ENCODE peak calls at places on chromosomes 16 and 17, in five cellular contexts. S is kidney tubule cell; Q is T follicular helper cell; T is GM12865; X is CD4-positive, CD25-positive, alpha-beta regulatory T cell. M is an unnamed sample.

GRCh38 chr17:78558181-78558850 is 18.9 kb downstream of the DNAH17 start:
- DNase-seq in S (peak), Q (no peak), T (no peak), X (no peak), M (no peak)

GRCh38 chr17:58531661-58532554 is 17.5 kb upstream of the MTMR4 start:
- DNase-seq in S (peak), Q (peak), T (peak), X (peak), M (peak)

GRCh38 chr17:17044846-17045561 is 2.7 kb downstream of the MPRIP start:
- DNase-seq in S (peak), Q (no peak), T (peak), X (peak), M (peak)

GRCh38 chr17:36608794-36609497 is 7.6 kb downstream of the MRM1 start:
- DNase-seq in S (peak), Q (no peak), T (peak), X (peak), M (peak)

GRCh38 chr16:89534147-89534788 is 26.1 kb downstream of the SPG7 start:
- DNase-seq in S (no peak), Q (peak), T (no peak), X (peak), M (no peak)

GRCh38 chr16:81442220-81442908 is 2.2 kb upstream of the CMIP start:
- DNase-seq in S (no peak), Q (no peak), T (peak), X (peak), M (no peak)

GRCh38 chr17:48910370-48910769 is 2.2 kb downstream of the UBE2Z start:
- DNase-seq in S (no peak), Q (no peak), T (no peak), X (no peak), M (no peak)

GRCh38 chr16:81445926-81446317 is 1.3 kb downstream of the CMIP start:
- DNase-seq in S (no peak), Q (no peak), T (no peak), X (peak), M (peak)

GRCh38 chr16:14140916-14141315 is 69.8 kb downstream of the MRTFB start:
- DNase-seq in S (no peak), Q (no peak), T (no peak), X (no peak), M (no peak)

M was measured in astrocyte of the hippocampus.